ENCODE peak calls at places on chromosomes 6 and 20, in nine cellular contexts. One of them, this sample, is unnamed.

GRCh38 chr6:111663232-111663631 is 57.6 kb upstream of the TRAF3IP2 start:
- DNase-seq in M059J: no peak
- DNase-seq in transverse colon: peak
- DNase-seq in left ventricle myocardium inferior: peak
- DNase-seq in upper lobe of right lung: no peak
- DNase-seq in Daoy: no peak
- DNase-seq in GM10248: no peak
- DNase-seq in KG1: no peak
- DNase-seq in epithelial cell of esophagus: no peak
- DNase-seq in this sample: no peak

GRCh38 chr20:53926428-53927028 is 143.9 kb downstream of the BCAS1 start:
- DNase-seq in transverse colon: peak
- DNase-seq in upper lobe of right lung: no peak
- DNase-seq in KG1: no peak
- DNase-seq in epithelial cell of esophagus: peak
- DNase-seq in GM10248: peak
- DNase-seq in left ventricle myocardium inferior: no peak
- DNase-seq in Daoy: peak
- DNase-seq in M059J: peak
- DNase-seq in this sample: no peak

GRCh38 chr6:15893556-15894253 is 230.9 kb upstream of the DTNBP1 start:
- DNase-seq in KG1: no peak
- DNase-seq in Daoy: no peak
- DNase-seq in epithelial cell of esophagus: peak
- DNase-seq in GM10248: no peak
- DNase-seq in left ventricle myocardium inferior: no peak
- DNase-seq in M059J: no peak
- DNase-seq in transverse colon: no peak
- DNase-seq in upper lobe of right lung: no peak
- DNase-seq in this sample: peak

GRCh38 chr20:4109307-4109564 is 93.9 kb upstream of the RNF24 start:
- DNase-seq in M059J: peak
- DNase-seq in GM10248: no peak
- DNase-seq in upper lobe of right lung: no peak
- DNase-seq in KG1: no peak
- DNase-seq in transverse colon: no peak
- DNase-seq in Daoy: no peak
- DNase-seq in epithelial cell of esophagus: no peak
- DNase-seq in left ventricle myocardium inferior: no peak
- DNase-seq in this sample: no peak

GRCh38 chr6:27616313-27617045 is 143.6 kb upstream of the ZNF184 start:
- DNase-seq in left ventricle myocardium inferior: no peak
- DNase-seq in M059J: no peak
- DNase-seq in GM10248: no peak
- DNase-seq in epithelial cell of esophagus: no peak
- DNase-seq in KG1: no peak
- DNase-seq in upper lobe of right lung: no peak
- DNase-seq in transverse colon: no peak
- DNase-seq in Daoy: no peak
- DNase-seq in this sample: no peak

GRCh38 chr6:157229219-157229607 is 94.1 kb downstream of the TMEM242 start:
- DNase-seq in epithelial cell of esophagus: no peak
- DNase-seq in transverse colon: no peak
- DNase-seq in GM10248: no peak
- DNase-seq in upper lobe of right lung: no peak
- DNase-seq in left ventricle myocardium inferior: no peak
- DNase-seq in Daoy: no peak
- DNase-seq in KG1: no peak
- DNase-seq in M059J: no peak
- DNase-seq in this sample: no peak

GRCh38 chr6:3977875-3978711 is 100.8 kb downstream of the FAM217A start:
- DNase-seq in KG1: peak
- DNase-seq in upper lobe of right lung: no peak
- DNase-seq in transverse colon: peak
- DNase-seq in M059J: peak
- DNase-seq in Daoy: peak
- DNase-seq in GM10248: peak
- DNase-seq in left ventricle myocardium inferior: peak
- DNase-seq in epithelial cell of esophagus: peak
- DNase-seq in this sample: peak

GRCh38 chr6:140485740-140486467 is 1111.5 kb upstream of the CITED2 start:
- DNase-seq in M059J: peak
- DNase-seq in KG1: no peak
- DNase-seq in Daoy: peak
- DNase-seq in left ventricle myocardium inferior: no peak
- DNase-seq in GM10248: no peak
- DNase-seq in transverse colon: no peak
- DNase-seq in epithelial cell of esophagus: peak
- DNase-seq in upper lobe of right lung: peak
- DNase-seq in this sample: no peak

GRCh38 chr20:6169251-6169650 is 46.4 kb upstream of the FERMT1 start:
- DNase-seq in upper lobe of right lung: no peak
- DNase-seq in GM10248: no peak
- DNase-seq in Daoy: no peak
- DNase-seq in M059J: peak
- DNase-seq in transverse colon: no peak
- DNase-seq in epithelial cell of esophagus: peak
- DNase-seq in left ventricle myocardium inferior: no peak
- DNase-seq in KG1: no peak
- DNase-seq in this sample: peak

GRCh38 chr6:77561768-77562314 is 91.0 kb upstream of the MEI4 start:
- DNase-seq in upper lobe of right lung: no peak
- DNase-seq in KG1: no peak
- DNase-seq in left ventricle myocardium inferior: no peak
- DNase-seq in epithelial cell of esophagus: no peak
- DNase-seq in Daoy: peak
- DNase-seq in M059J: no peak
- DNase-seq in transverse colon: no peak
- DNase-seq in GM10248: no peak
- DNase-seq in this sample: no peak

GRCh38 chr6:13278991-13279390 is 49.3 kb downstream of the TBC1D7 start:
- DNase-seq in GM10248: no peak
- DNase-seq in upper lobe of right lung: no peak
- DNase-seq in Daoy: no peak
- DNase-seq in M059J: no peak
- DNase-seq in epithelial cell of esophagus: no peak
- DNase-seq in left ventricle myocardium inferior: no peak
- DNase-seq in transverse colon: no peak
- DNase-seq in KG1: no peak
- DNase-seq in this sample: no peak

GRCh38 chr6:24883618-24884017 is 52.1 kb downstream of the RIPOR2 start:
- DNase-seq in GM10248: no peak
- DNase-seq in epithelial cell of esophagus: peak
- DNase-seq in M059J: peak
- DNase-seq in KG1: no peak
- DNase-seq in Daoy: peak
- DNase-seq in transverse colon: no peak
- DNase-seq in left ventricle myocardium inferior: no peak
- DNase-seq in upper lobe of right lung: no peak
- DNase-seq in this sample: no peak

GRCh38 chr6:7974932-7975763 is 64.6 kb upstream of the TXNDC5 start:
- DNase-seq in epithelial cell of esophagus: peak
- DNase-seq in M059J: peak
- DNase-seq in upper lobe of right lung: peak
- DNase-seq in GM10248: no peak
- DNase-seq in transverse colon: peak
- DNase-seq in left ventricle myocardium inferior: peak
- DNase-seq in Daoy: peak
- DNase-seq in KG1: no peak
- DNase-seq in this sample: no peak

GRCh38 chr20:49349078-49349477 is 71.2 kb upstream of the ZNFX1 start:
- DNase-seq in Daoy: no peak
- DNase-seq in GM10248: no peak
- DNase-seq in transverse colon: no peak
- DNase-seq in epithelial cell of esophagus: peak
- DNase-seq in KG1: no peak
- DNase-seq in M059J: no peak
- DNase-seq in left ventricle myocardium inferior: no peak
- DNase-seq in upper lobe of right lung: no peak
- DNase-seq in this sample: no peak